ENCODE peak calls at places on chromosomes 11 and 22, in four cellular contexts. Q, I, J and B are unnamed samples.

GRCh38 chr11:70182266-70182665 is 20.8 kb upstream of the FADD start:
- DNase-seq in I (no peak), Q (no peak), J (no peak), B (no peak)

GRCh38 chr11:46920709-46921108 is 2.4 kb upstream of the LRP4 start:
- DNase-seq in J (no peak), Q (peak; percentile 66), I (peak; percentile 84), B (no peak)

GRCh38 chr22:46052801-46053562 is 76.0 kb upstream of the WNT7B start:
- DNase-seq in Q (peak; percentile 80), J (no peak), I (peak; percentile 30), B (no peak)

GRCh38 chr11:70578831-70579230 is 180.5 kb downstream of the CTTN start:
- DNase-seq in I (no peak), Q (no peak), J (no peak), B (no peak)

GRCh38 chr11:8905528-8906165 is 5.3 kb upstream of the AKIP1 start:
- DNase-seq in I (no peak), Q (no peak), J (no peak), B (peak; percentile 66)

GRCh38 chr22:27987557-27987956 is 68.5 kb upstream of the PITPNB start:
- DNase-seq in I (no peak), J (no peak), Q (no peak), B (no peak)

GRCh38 chr11:92317222-92317621 is 92.6 kb downstream of the FAT3 start:
- DNase-seq in J (no peak), Q (no peak), I (no peak), B (no peak)

GRCh38 chr11:1640076-1640946 is 10.7 kb downstream of the KRTAP5-5 start:
- DNase-seq in Q (peak; percentile 41), J (no peak), I (peak; percentile 24), B (peak; percentile 21)

GRCh38 chr11:132234878-132235277 is 864.5 kb downstream of the NTM start:
- DNase-seq in Q (no peak), J (no peak), I (no peak), B (no peak)

GRCh38 chr22:27801197-27801615 is 350 bp downstream of the MN1 start:
- DNase-seq in J (no peak), Q (peak; percentile 65), I (peak; percentile 51), B (no peak)

GRCh38 chr22:25448435-25449051 is 115.9 kb upstream of the GRK3 start:
- DNase-seq in J (no peak), I (peak; percentile 46), Q (no peak), B (no peak)

GRCh38 chr11:94767701-94768601 is at the start of gene AMOTL1:
- DNase-seq in J (peak; percentile 76), Q (peak; percentile 95), I (peak; percentile 86), B (peak; percentile 54)

GRCh38 chr11:79437981-79438630 is 2.7 kb downstream of the TENM4 start:
- DNase-seq in I (no peak), Q (peak; percentile 47), J (no peak), B (no peak)

GRCh38 chr22:29167032-29167911 is 38.4 kb upstream of the EMID1 start:
- DNase-seq in Q (no peak), J (no peak), I (no peak), B (no peak)

GRCh38 chr22:45475876-45476514 is 26.7 kb upstream of the FBLN1 start:
- DNase-seq in J (no peak), Q (no peak), I (no peak), B (no peak)

GRCh38 chr11:86245369-86246292 is 1.1 kb downstream of the EED start:
- DNase-seq in Q (no peak), I (no peak), J (no peak), B (no peak)

GRCh38 chr22:32323513-32324164 is 34.0 kb upstream of the RFPL3 start:
- DNase-seq in I (no peak), J (no peak), Q (no peak), B (no peak)

GRCh38 chr11:93216511-93217121 is 18.8 kb upstream of the SLC36A4 start:
- DNase-seq in Q (no peak), J (no peak), I (no peak), B (no peak)

GRCh38 chr11:110176366-110177056 is 83.3 kb downstream of the ZC3H12C start:
- DNase-seq in I (no peak), J (no peak), Q (no peak), B (no peak)

GRCh38 chr11:28107331-28107725 is 628 bp downstream of the KIF18A start:
- DNase-seq in I (peak; percentile 32), Q (no peak), J (no peak), B (no peak)

GRCh38 chr11:82701847-82702520 is 31.7 kb downstream of the FAM181B start:
- DNase-seq in Q (no peak), I (peak; percentile 41), J (no peak), B (peak; percentile 31)

GRCh38 chr11:116837231-116838091 is at the start of gene APOA1:
- DNase-seq in Q (no peak), J (no peak), I (no peak), B (no peak)

GRCh38 chr11:103811870-103812509 is 224.4 kb upstream of the DDI1 start:
- DNase-seq in I (no peak), J (no peak), Q (no peak), B (no peak)

GRCh38 chr22:35914665-35915476 is 113.8 kb downstream of the RBFOX2 start:
- DNase-seq in Q (peak; percentile 61), I (peak; percentile 83), J (peak; percentile 26), B (peak; percentile 87)